ENCODE peak calls at places on chromosomes 4 and X, in ten cellular contexts. Y is ascending aorta; I is cardiac muscle cell; H is A549; L is aorta; A is Peyer's patch; T is CD4-positive, alpha-beta memory T cell; W is kidney; R is hepatocyte; Z is endodermal cell. K is an unnamed sample.

GRCh38 chr4:11805837-11806236 is 377.1 kb upstream of the HS3ST1 start:
- DNase-seq in L (no peak), H (peak; percentile 20), I (peak; percentile 23), Z (no peak), W (no peak), R (peak; percentile 48), Y (no peak), T (no peak), A (no peak), K (no peak)

GRCh38 chrX:16469870-16470269 is 180.1 kb upstream of the S100G start:
- DNase-seq in I (no peak), T (no peak), A (no peak), L (no peak), H (peak; percentile 11), Y (no peak), R (no peak), W (no peak), Z (peak; percentile 74), K (no peak)

GRCh38 chr4:143183513-143184216 is 1.1 kb upstream of the USP38 start:
- DNase-seq in Z (no peak), H (no peak), R (no peak), A (no peak), T (no peak), Y (no peak), W (no peak), I (no peak), L (no peak), K (no peak)

GRCh38 chr4:185096032-185096653 is 46.9 kb upstream of the SLC25A4 start:
- DNase-seq in Z (no peak), H (peak; percentile 26), L (no peak), T (peak; percentile 18), W (no peak), Y (no peak), I (peak; percentile 52), R (peak; percentile 63), A (no peak), K (no peak)

GRCh38 chr4:120749445-120750151 is 172.9 kb downstream of the PRDM5 start:
- DNase-seq in Z (no peak), L (no peak), H (no peak), W (no peak), Y (no peak), R (no peak), I (no peak), A (no peak), T (no peak), K (no peak)

GRCh38 chr4:72084587-72085011 is 52.8 kb downstream of the NPFFR2 start:
- DNase-seq in R (peak; percentile 11), Z (no peak), H (no peak), I (peak; percentile 34), W (no peak), Y (no peak), T (no peak), L (no peak), A (no peak), K (no peak)

GRCh38 chr4:126470862-126471261 is 1156.1 kb downstream of the FAT4 start:
- DNase-seq in Z (no peak), T (no peak), R (no peak), L (no peak), A (no peak), W (no peak), I (no peak), Y (no peak), H (no peak), K (no peak)

GRCh38 chr4:79395883-79396282 is 12.1 kb downstream of the GK2 start:
- DNase-seq in R (no peak), Z (no peak), L (no peak), H (no peak), I (no peak), A (no peak), W (no peak), Y (no peak), T (no peak), K (no peak)

GRCh38 chr4:84957509-84958420 is 8.7 kb downstream of the WDFY3 start:
- DNase-seq in W (no peak), H (peak; percentile 44), I (no peak), Y (no peak), L (no peak), T (no peak), A (no peak), R (no peak), Z (no peak), K (no peak)

GRCh38 chr4:146340798-146341197 is 126.5 kb downstream of the REELD1 start:
- DNase-seq in I (peak; percentile 5), T (no peak), W (no peak), Y (no peak), H (no peak), A (no peak), Z (no peak), R (no peak), L (no peak), K (no peak)

GRCh38 chrX:47198026-47198686 is 4.5 kb downstream of the UBA1 start:
- DNase-seq in I (peak; percentile 35), R (no peak), W (no peak), Y (no peak), A (no peak), L (no peak), Z (peak; percentile 83), H (no peak), T (no peak), K (no peak)

GRCh38 chrX:47199286-47199685 is 5.7 kb downstream of the UBA1 start:
- DNase-seq in Y (no peak), I (no peak), T (no peak), Z (no peak), W (no peak), H (no peak), L (no peak), R (no peak), A (no peak), K (no peak)

GRCh38 chrX:47196098-47196497 is 2.5 kb downstream of the UBA1 start:
- DNase-seq in R (no peak), Y (no peak), A (no peak), Z (no peak), H (no peak), I (no peak), L (no peak), W (no peak), T (no peak), K (no peak)

GRCh38 chrX:47198687-47199080 is 5.1 kb downstream of the UBA1 start:
- DNase-seq in T (no peak), Y (no peak), I (no peak), R (no peak), W (no peak), L (no peak), H (no peak), Z (no peak), A (no peak), K (no peak)

DNA sequence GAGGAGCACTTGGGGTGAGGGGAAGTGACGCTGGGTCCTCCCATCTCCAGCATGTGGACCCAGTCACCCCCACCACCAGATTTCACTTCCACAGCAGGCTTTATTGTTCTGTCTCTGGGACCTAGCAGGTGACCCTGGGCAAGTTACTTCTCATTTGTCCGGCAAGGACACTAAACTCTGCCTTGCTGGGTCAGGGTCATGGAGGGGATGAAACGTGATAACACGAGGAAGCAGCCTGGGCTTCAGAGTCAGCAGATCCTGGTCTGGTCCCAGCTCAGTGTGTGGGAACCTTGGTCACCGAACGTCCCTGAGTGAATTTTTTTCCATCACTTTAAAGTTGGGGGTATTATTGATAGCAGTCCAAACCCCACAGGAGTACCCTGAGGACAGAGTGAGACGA is 3.9 kb downstream of the UBA1 start:
- DNase-seq in W (no peak), L (no peak), T (no peak), R (no peak), H (no peak), A (no peak), I (no peak), Y (no peak), Z (no peak), K (no peak)
- H3K27ac ChIP-seq in W (peak overlapping the region; percentile 23), L (no peak overlapping the region), T (peak overlapping the region; percentile 31), R (peak overlapping the region; percentile 34), H (peak overlapping the region; percentile 46), A (no peak overlapping the region), I (peak overlapping the region; percentile 81), Y (no peak overlapping the region), Z (no peak overlapping the region), K (no peak overlapping the region)

GRCh38 chr4:150510176-150510875 is 71.6 kb upstream of the MAB21L2 start:
- DNase-seq in Y (no peak), I (no peak), Z (no peak), H (peak; percentile 48), W (no peak), A (no peak), R (no peak), T (no peak), L (no peak), K (no peak)
- H3K4me3 ChIP-seq in Y (no peak overlapping the region), I (no peak overlapping the region), Z (no peak overlapping the region), H (peak overlapping the region; percentile 13), W (no peak overlapping the region), A (no peak overlapping the region), R (no peak overlapping the region), T (no peak overlapping the region), L (no peak overlapping the region), K (no peak overlapping the region)

DNA sequence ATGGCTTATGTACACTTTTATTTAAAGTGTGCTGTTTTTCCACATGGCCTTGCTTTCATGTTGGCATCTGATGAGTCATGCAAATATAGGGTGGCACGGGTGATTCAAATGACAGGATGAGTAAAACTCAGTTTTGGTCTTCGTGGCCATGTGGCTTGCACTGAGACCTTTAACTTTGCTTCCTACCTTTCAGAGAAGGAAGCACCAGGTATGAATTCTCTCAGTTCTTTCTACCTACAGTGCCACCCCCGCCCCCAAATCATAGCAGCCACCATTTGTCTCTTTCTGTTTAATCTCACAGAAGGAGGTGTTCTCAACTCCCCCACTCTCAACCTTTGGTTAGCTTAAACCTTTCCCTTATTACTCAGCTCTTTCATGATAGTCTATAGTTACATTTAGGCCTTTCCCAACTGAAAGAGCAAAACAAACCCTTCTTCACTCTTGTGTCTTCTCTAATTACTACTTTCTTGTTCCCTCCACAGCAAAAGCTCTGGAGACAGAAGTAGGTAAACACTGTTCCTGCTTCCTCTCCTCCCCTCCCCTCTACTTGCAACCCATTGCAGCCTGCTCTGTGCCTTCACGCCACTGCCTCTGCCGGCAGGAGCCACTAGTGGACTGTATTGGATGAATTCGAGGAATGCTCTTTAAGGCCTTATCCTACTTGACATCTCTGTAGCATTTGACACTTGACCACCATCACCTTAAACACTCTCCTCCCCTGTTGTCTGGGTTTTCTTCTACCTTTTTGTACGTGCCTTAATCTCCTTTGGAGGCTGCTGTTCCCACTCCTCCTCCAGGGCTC is 123.7 kb downstream of the AFF1 start:
- DNase-seq in Y (no peak), Z (peak; percentile 86), W (no peak), L (no peak), T (no peak), I (no peak), A (no peak), R (peak; percentile 39), H (peak; percentile 10), K (no peak)
- H3K4me1 ChIP-seq in Y (peaks cover 16% of the 10 kb centered on the region), Z (peaks cover 5% of the 10 kb centered on the region), W (peaks cover 32% of the 10 kb centered on the region), L (peaks cover 19% of the 10 kb centered on the region), T (peaks cover 54% of the 10 kb centered on the region), I (peaks cover 35% of the 10 kb centered on the region), A (no peaks in the 10 kb centered on the region), R (peaks cover 37% of the 10 kb centered on the region), H (peaks cover 14% of the 10 kb centered on the region), K (peaks cover 30% of the 10 kb centered on the region)

DNA sequence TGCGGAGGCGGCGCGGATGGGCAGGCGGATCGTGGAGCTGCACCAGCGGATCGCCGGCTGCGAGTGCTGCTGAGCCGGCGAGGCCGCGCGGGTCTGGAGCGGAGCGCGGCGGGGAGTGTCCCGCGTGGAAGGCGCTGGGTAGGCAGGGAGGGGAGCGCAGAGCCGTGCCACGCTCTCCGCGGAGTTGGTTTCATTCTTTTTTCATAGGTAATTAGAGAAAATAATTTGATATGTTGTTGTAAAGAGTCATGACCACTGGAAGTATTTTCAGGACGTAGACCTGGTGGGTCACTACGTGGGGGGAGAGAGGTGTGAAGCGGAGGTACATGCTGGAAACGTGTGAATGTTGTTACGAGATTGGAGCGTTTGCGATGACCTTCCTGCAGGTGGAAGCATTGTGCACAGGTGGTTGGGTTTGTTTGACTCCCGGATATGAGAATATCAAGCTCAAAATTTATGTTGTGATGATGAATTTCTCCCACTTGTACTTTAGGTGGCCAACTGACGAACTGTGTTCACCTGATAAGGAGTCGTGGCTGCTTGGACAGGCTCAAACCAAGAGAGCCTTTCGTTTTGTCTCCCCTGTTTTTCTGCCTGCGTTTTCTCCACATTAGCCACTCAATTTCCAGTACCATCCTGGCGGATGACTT is 19.1 kb upstream of the S100P start:
- DNase-seq in I (peak; percentile 24), T (peak; percentile 76), Y (no peak), W (no peak), A (peak; percentile 59), R (peak; percentile 72), Z (peak; percentile 73), H (peak; percentile 66), L (no peak), K (no peak)
- H3K27ac ChIP-seq in I (peak overlapping the region; percentile 18), T (peak overlapping the region; percentile 71), Y (peak overlapping the region; percentile 87), W (peak overlapping the region; percentile 82), A (peak overlapping the region; percentile 84), R (peak overlapping the region; percentile 48), Z (no peak overlapping the region), H (peak overlapping the region; percentile 91), L (no peak overlapping the region), K (peak overlapping the region; percentile 86)